ENCODE peak calls at places on chromosome 12, in four cellular contexts. A is IMR-90, T is GM23338, V is tibial artery. F is an unnamed sample.

GRCh38 chr12:52622349-52622748 is 4.0 kb upstream of the KRT73 start:
- DNase-seq in A (no peak), T (no peak), V (no peak), F (no peak)

GRCh38 chr12:33182485-33182884 is 257.1 kb downstream of the SYT10 start:
- DNase-seq in A (no peak), V (no peak), T (no peak), F (no peak)

GRCh38 chr12:49098703-49099102 is 4.1 kb upstream of the DHH start:
- DNase-seq in T (no peak), V (no peak), A (no peak), F (no peak)

GRCh38 chr12:18139989-18140596 is 50.1 kb upstream of the RERGL start:
- DNase-seq in T (peak; percentile 63), V (no peak), A (peak; percentile 27), F (peak; percentile 85)

GRCh38 chr12:57119694-57120093 is 8.5 kb upstream of the STAT6 start:
- DNase-seq in V (no peak), T (no peak), A (no peak), F (no peak)

GRCh38 chr12:29032431-29032830 is 116.6 kb upstream of the FAR2 start:
- DNase-seq in V (no peak), T (no peak), A (no peak), F (no peak)

GRCh38 chr12:76272292-76272691 is 75.9 kb downstream of the BBS10 start:
- DNase-seq in A (no peak), T (no peak), V (no peak), F (no peak)

GRCh38 chr12:13011098-13011497 is 11.0 kb upstream of the HEBP1 start:
- DNase-seq in T (no peak), A (no peak), V (no peak), F (no peak)

GRCh38 chr12:55060970-55061543 is 41.3 kb downstream of the NEUROD4 start:
- DNase-seq in V (no peak), A (no peak), T (no peak), F (no peak)

GRCh38 chr12:106897082-106897481 is 58.6 kb upstream of the TMEM263 start:
- DNase-seq in A (peak; percentile 45), T (no peak), V (no peak), F (peak; percentile 7)

GRCh38 chr12:31118831-31119530 is 45.3 kb downstream of the DDX11 start:
- DNase-seq in V (no peak), T (peak; percentile 92), A (no peak), F (peak; percentile 19)

GRCh38 chr12:20280515-20280914 is 87.8 kb upstream of the PDE3A start:
- DNase-seq in T (no peak), V (no peak), A (no peak), F (no peak)

GRCh38 chr12:79673334-79673733 is 17.4 kb downstream of the PAWR start:
- DNase-seq in V (no peak), A (no peak), T (peak; percentile 66), F (no peak)

GRCh38 chr12:42483534-42483857 is 106.0 kb downstream of the PRICKLE1 start:
- DNase-seq in A (peak; percentile 39), V (no peak), T (no peak), F (peak; percentile 60)

GRCh38 chr12:11228268-11228879 is 41.1 kb downstream of the PRB3 start:
- DNase-seq in A (peak; percentile 30), T (peak; percentile 83), V (no peak), F (peak; percentile 64)

GRCh38 chr12:21600196-21600595 is 4.5 kb downstream of the GYS2 start:
- DNase-seq in A (no peak), V (no peak), T (no peak), F (no peak)

GRCh38 chr12:24071842-24072241 is 122.4 kb upstream of the SOX5 start:
- DNase-seq in T (no peak), A (no peak), V (no peak), F (no peak)

GRCh38 chr12:24172773-24173447 is 223.4 kb upstream of the SOX5 start:
- DNase-seq in A (no peak), V (no peak), T (no peak), F (no peak)

GRCh38 chr12:12823308-12823707 is 10.2 kb downstream of the DDX47 start:
- DNase-seq in V (no peak), A (peak; percentile 89), T (no peak), F (peak; percentile 34)

GRCh38 chr12:89379100-89379838 is 27.0 kb upstream of the DUSP6 start:
- DNase-seq in V (no peak), T (no peak), A (no peak), F (no peak)

GRCh38 chr12:2277492-2278153 is 224.8 kb downstream of the CACNA1C start:
- DNase-seq in T (no peak), V (peak; percentile 42), A (no peak), F (no peak)

GRCh38 chr12:31518680-31519227 is 72.2 kb downstream of the DENND5B start:
- DNase-seq in T (peak; percentile 78), A (peak; percentile 100), V (peak; percentile 66), F (peak; percentile 98)

GRCh38 chr12:117743746-117744145 is 225.0 kb downstream of the KSR2 start:
- DNase-seq in T (no peak), A (no peak), V (no peak), F (no peak)

GRCh38 chr12:55829967-55830600 is 697 bp upstream of the DNAJC14 start:
- DNase-seq in V (peak; percentile 77), A (no peak), T (peak; percentile 77), F (peak; percentile 51)

DNA sequence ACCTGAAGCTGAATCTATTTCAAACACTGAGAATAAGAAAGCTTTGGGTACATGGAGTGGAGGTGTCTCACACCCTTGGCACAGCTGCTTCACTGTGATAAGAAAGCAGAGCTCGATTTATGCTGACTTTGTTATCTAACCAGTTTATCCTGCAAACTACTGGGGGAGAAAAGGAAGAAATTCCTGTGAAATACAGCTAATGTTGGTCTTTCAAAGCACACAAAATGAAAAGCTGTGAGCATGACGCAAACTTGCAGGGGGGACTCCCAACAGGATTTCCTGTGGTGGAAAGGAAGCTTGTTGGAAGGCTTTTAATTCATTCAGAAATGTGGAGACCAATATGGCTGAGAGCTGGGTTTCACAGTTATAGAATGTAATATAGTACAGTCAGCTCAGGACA is 53.4 kb downstream of the SRGAP1 start:
- DNase-seq in T (peak; percentile 8), A (no peak), V (no peak), F (no peak)
- H3K4me3 ChIP-seq in T (no peak overlapping the region), A (no peak overlapping the region), V (no peak overlapping the region), F (no peak overlapping the region)

GRCh38 chr12:41188841-41189394 is 798 bp downstream of the PDZRN4 start:
- DNase-seq in T (peak; percentile 37), A (no peak), V (peak; percentile 67), F (no peak)

GRCh38 chr12:41184864-41185263 is 3.3 kb upstream of the PDZRN4 start:
- DNase-seq in A (no peak), T (no peak), V (no peak), F (no peak)

GRCh38 chr12:41188058-41188840 is at the start of gene PDZRN4:
- DNase-seq in V (peak; percentile 81), T (peak; percentile 71), A (no peak), F (peak; percentile 12)

GRCh38 chr12:41189395-41190251 is 1.5 kb downstream of the PDZRN4 start:
- DNase-seq in T (peak; percentile 45), V (peak; percentile 77), A (no peak), F (peak; percentile 5)

DNA sequence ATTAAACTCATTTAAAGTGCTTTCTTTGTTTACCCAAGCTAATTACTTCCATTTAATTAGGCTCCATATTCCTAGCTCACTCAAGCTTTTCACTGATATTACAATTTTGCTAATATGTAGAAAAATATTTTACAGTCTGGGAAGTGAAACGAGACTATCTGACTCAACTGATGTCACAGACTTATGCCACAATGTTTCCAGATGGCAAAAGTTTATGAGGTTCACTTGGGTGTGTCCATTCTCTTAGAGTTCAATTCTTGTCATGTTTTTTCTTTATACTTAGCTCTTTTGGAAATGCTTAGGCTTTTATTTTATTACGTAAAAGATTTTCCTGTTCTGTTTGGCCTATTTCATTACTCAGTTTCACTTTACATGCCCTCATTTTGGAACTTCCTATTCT is 2.2 kb upstream of the PDZRN4 start:
- DNase-seq in A (no peak), V (no peak), T (no peak), F (no peak)
- H3K4me3 ChIP-seq in A (no peak overlapping the region), V (no peak overlapping the region), T (no peak overlapping the region), F (no peak overlapping the region)

DNA sequence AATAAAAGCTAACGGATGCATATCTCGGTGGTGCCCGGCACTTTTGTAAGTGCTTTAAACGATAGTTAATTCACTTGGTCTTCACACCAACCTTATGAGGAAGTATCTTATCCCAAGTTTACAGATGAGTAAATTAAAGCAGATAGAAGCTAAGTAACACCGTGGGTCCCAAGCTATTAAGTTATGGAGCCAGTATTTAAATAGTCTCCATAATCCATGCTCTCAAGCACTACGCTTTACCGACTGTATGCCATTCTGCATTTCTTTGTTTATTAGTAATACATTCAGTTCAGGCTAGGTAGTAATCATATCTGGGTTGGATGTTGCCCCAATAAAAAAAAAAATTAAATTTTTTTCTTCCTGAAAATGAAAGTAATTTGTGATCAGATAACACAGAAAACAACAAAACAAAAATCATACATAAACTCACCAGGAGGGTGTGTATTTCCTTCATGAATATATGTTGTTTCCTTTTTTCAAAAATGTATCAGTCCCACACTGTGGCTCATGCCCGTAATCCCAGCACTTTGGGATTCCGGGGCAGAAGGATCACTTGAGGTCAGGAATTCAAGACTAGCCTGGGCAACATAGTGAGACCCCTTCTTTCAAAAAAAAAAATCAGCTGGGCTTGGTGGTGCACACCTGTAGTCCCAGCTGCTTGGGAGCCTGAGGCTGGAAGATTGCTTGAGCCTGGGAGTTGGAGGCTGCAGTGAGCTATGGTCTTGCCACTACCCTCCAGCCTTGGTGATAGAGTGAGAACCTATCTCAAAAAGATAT is 1.4 kb upstream of the M6PR start:
- DNase-seq in V (no peak), T (no peak), A (no peak), F (peak; percentile 5)
- H3K4me3 ChIP-seq in V (peak overlapping the region; percentile 67), T (peak overlapping the region; percentile 86), A (peak overlapping the region; percentile 64), F (peak overlapping the region; percentile 97)

DNA sequence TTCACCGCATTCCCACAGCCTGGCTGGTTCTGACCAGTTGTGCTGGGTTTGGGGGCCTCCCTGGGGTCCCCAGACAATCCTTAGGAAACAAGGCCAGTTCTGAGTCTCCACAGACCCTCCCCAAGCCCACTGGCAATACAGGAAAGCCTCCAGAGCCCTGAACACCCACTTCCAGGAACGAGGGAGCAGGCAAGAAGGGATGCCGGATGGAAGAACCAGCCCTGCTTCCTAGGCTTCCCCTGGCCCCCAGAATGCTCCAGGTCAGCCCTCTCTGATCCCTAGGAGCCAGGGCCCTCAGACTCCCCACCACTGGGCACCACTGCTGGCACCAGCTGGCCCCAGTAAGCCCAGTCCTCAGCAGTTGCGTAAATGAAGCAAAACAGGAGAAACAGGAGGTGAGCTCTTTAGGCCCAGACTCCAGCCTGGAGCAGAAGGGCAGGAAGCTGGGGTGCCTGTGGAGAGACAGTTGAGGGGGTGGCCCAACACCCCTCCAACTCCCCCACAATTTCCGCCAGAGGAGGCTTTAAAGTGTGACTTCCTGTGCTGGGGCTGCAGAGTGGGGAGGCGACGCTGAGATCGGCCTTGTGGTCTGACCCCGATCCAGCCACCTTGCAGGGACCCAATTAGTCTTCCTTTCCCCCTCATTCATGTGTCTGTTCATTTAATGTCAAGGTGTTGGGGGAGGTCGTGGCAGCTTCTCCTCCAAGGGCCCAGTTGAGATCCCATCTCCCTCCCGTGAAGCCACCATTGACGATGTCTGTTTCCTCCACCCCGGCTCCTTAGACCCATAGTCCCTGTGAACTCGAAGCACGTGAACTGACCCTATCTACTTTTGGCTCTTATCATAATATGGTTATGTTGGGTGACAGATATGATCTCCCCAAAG is 4.8 kb downstream of the TNFRSF1A start:
- DNase-seq in T (no peak), V (no peak), A (no peak), F (no peak)
- H3K4me3 ChIP-seq in T (peak overlapping the region; percentile 43), V (peak overlapping the region; percentile 99), A (peak overlapping the region; percentile 28), F (peak overlapping the region; percentile 96)

GRCh38 chr12:124512667-124513296 is 54.6 kb downstream of the NCOR2 start:
- DNase-seq in A (peak; percentile 98), V (peak; percentile 88), T (peak; percentile 98), F (peak; percentile 93)
- H3K4me3 ChIP-seq in A (no peak overlapping the region), V (no peak overlapping the region), T (peak overlapping the region; percentile 23), F (peak overlapping the region; percentile 39)

GRCh38 chr12:50927766-50928224 is 24.5 kb upstream of the HIGD1C start:
- DNase-seq in T (no peak), A (no peak), V (no peak), F (no peak)
- H3K4me3 ChIP-seq in T (peak overlapping the region; percentile 63), A (no peak overlapping the region), V (peak overlapping the region; percentile 76), F (peak overlapping the region; percentile 99)

F was measured in adipocyte.